ENCODE peak calls at places on chromosomes 3 and 15, in five cellular contexts. A is fibroblast of lung, S is endothelial cell, C is left lung, I is left ventricle myocardium inferior. V is an unnamed sample.

GRCh38 chr15:60821462-60822061 is 342.6 kb upstream of the ICE2 start:
- DNase-seq in I (no peak), S (no peak), C (no peak), A (no peak), V (no peak)

GRCh38 chr3:184593201-184593922 is 31.8 kb downstream of the EPHB3 start:
- DNase-seq in C (no peak), S (no peak), A (peak; percentile 41), I (no peak), V (peak; percentile 65)

GRCh38 chr3:174218011-174218410 is 641.1 kb upstream of the NAALADL2 start:
- DNase-seq in S (no peak), C (no peak), I (no peak), A (peak; percentile 11), V (no peak)

GRCh38 chr3:196143708-196144382 is 62.0 kb upstream of the TFRC start:
- DNase-seq in S (no peak), I (no peak), A (no peak), C (no peak), V (no peak)

GRCh38 chr3:98972155-98972554 is 70.7 kb upstream of the DCBLD2 start:
- DNase-seq in A (peak; percentile 98), I (no peak), C (no peak), S (no peak), V (no peak)

GRCh38 chr3:23738946-23739345 is 66.8 kb upstream of the UBE2E1 start:
- DNase-seq in C (no peak), I (no peak), S (no peak), A (peak; percentile 53), V (no peak)

GRCh38 chr3:58183221-58183620 is 27.6 kb downstream of the DNASE1L3 start:
- DNase-seq in S (no peak), C (no peak), A (no peak), I (no peak), V (no peak)

GRCh38 chr3:95514260-95514659 is 1300.1 kb upstream of the EPHA6 start:
- DNase-seq in S (no peak), C (no peak), A (no peak), I (no peak), V (no peak)

GRCh38 chr3:168885028-168885427 is 778.5 kb downstream of the MECOM start:
- DNase-seq in S (no peak), C (no peak), A (peak; percentile 95), I (no peak), V (no peak)

GRCh38 chr3:45943207-45943846 is at the start of gene CXCR6:
- DNase-seq in S (no peak), I (no peak), C (no peak), A (peak; percentile 24), V (no peak)

GRCh38 chr3:138890555-138891187 is 55.9 kb upstream of the PIK3CB start:
- DNase-seq in A (no peak), I (no peak), C (no peak), S (no peak), V (no peak)

GRCh38 chr3:46923559-46924350 is 46.2 kb downstream of the PTH1R start:
- DNase-seq in C (peak; percentile 36), A (no peak), S (peak; percentile 57), I (no peak), V (peak; percentile 87)

GRCh38 chr3:5239602-5240001 is 52.1 kb downstream of the EDEM1 start:
- DNase-seq in A (peak; percentile 94), S (no peak), I (no peak), C (no peak), V (no peak)

GRCh38 chr3:150599611-150600297 is 3.4 kb upstream of the SELENOT start:
- DNase-seq in C (no peak), S (no peak), I (no peak), A (peak; percentile 89), V (no peak)

GRCh38 chr3:14347110-14347509 is 55.3 kb upstream of the SLC6A6 start:
- DNase-seq in S (no peak), A (no peak), I (no peak), C (no peak), V (no peak)

DNA sequence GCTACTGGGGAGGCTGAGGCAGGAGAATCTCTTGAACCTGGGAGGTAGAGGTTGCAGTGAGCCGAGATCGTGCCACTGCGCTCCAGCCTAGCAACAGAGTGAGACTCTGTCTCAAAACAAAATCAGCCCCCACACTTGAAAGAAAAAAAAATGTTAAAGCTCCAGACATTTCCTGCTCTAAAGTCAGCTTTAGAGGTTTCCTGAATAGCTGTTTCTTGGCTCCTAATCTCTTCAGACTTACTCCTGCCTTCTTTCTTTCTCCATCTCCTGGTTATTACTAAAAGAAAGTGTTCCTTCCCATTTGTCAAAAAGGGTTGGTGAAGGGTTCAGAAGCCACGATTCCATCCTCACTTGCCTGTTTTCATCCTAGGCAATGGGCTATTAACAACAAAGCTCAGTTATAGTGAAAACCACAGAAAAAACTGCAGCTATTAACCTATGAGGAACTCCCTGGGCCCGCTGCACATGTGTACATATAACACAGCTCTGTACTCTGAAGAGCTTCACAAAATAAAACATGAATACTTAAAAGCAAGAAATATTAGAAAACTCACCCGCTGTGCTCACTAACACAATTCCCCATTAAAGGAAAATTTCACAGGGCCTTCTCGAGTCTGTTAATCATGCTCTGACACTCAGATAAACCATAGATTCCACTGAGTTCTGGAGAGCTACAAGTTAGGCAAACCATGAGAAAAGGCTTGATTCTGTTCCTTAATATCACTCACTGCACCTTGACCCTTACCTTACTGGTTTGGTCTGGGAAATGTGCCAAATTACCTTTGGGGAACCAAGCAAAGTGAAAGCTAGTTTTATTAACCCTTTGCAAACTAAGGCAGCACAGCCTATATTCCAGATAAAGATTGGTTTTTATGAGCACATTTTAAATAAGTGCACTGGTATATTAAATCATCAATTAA is 89.9 kb upstream of the TSPAN3 start:
- DNase-seq in C (no peak), I (no peak), A (peak; percentile 34), S (no peak), V (no peak)
- TF ChIP-seq CTCF in C (no peak), I (no peak), A (no peak), S (no peak), V (no peak)

DNA sequence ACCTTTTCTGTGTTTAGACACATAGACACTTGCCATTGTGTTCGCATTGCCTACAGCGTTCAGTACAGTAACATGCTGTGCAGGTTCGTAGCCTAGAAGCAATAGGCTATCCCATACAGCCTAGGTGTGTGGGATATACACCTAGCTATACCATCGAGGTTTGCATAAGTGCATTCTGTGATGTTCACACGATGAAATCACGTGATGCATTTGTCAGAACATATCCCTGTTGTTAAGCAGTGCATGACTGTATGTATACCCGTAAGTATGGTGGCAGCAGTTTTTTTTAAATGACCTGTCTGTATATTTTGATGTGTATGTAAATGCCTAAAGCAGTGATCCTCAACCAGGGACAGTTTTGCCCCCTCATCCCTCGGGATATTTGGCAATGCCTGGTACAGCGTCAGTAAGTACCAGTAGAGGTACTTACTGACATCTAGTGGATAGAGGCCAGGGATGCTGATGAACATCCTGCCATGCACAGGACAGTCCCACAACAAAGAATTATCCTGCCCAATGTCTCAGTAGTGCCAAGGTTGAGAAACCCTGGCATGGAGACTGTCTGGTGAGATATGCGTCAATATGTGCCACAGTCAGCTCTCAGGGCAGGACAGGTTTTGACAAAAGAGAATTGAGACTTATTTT is 129.1 kb downstream of the HCN4 start:
- DNase-seq in I (no peak), C (no peak), A (no peak), S (no peak), V (no peak)
- TF ChIP-seq CTCF in I (no peak), C (no peak), A (no peak), S (no peak), V (peak; percentile 63)

GRCh38 chr15:41115088-41115651 is 910 bp downstream of the INO80 start:
- DNase-seq in I (no peak), S (peak; percentile 4), A (peak; percentile 66), C (no peak), V (no peak)
- TF ChIP-seq CTCF in I (no peak), S (no peak), A (peak; percentile 21), C (no peak), V (peak; percentile 65)

GRCh38 chr3:154552338-154552737 is 122.3 kb upstream of the GPR149 start:
- DNase-seq in A (no peak), C (no peak), S (peak; percentile 7), I (no peak), V (no peak)
- TF ChIP-seq CTCF in A (no peak), C (no peak), S (no peak), I (no peak), V (no peak)

GRCh38 chr3:33994568-33994967 is 196.1 kb downstream of the PDCD6IP start:
- DNase-seq in A (no peak), S (no peak), C (no peak), I (no peak), V (no peak)
- TF ChIP-seq CTCF in A (no peak), S (no peak), C (no peak), I (no peak), V (no peak)

V was measured in chondrocyte.